ENCODE peak calls at places on chromosomes 12 and 14, in nine cellular contexts. R, U, I, E, C, D, M, H and V are unnamed samples.

GRCh38 chr14:61388173-61388975 is 67.0 kb downstream of the PRKCH start:
- DNase-seq in R (no peak), U (peak), I (no peak), E (no peak), C (peak), D (no peak), M (no peak), H (no peak), V (no peak)

GRCh38 chr12:130716918-130717306 is 813 bp upstream of the RIMBP2 start:
- DNase-seq in R (peak), U (no peak), I (no peak), E (no peak), C (no peak), D (no peak), M (no peak), H (no peak), V (no peak)

GRCh38 chr12:54262403-54262925 is 17.5 kb downstream of the CBX5 start:
- DNase-seq in R (no peak), U (no peak), I (no peak), E (no peak), C (no peak), D (no peak), M (no peak), H (no peak), V (no peak)

GRCh38 chr12:94242871-94243270 is 94.5 kb downstream of the PLXNC1 start:
- DNase-seq in R (no peak), U (no peak), I (no peak), E (no peak), C (peak), D (no peak), M (no peak), H (peak), V (peak)

GRCh38 chr12:47935196-47935595 is 28.2 kb upstream of the TMEM106C start:
- DNase-seq in R (peak), U (no peak), I (no peak), E (no peak), C (no peak), D (no peak), M (no peak), H (no peak), V (no peak)

GRCh38 chr14:37230551-37231194 is 32.9 kb downstream of the MIPOL1 start:
- DNase-seq in R (no peak), U (peak), I (no peak), E (no peak), C (peak), D (no peak), M (no peak), H (no peak), V (no peak)

GRCh38 chr14:68404652-68405183 is 388.1 kb downstream of the ZFP36L1 start:
- DNase-seq in R (no peak), U (no peak), I (no peak), E (no peak), C (no peak), D (no peak), M (no peak), H (peak), V (no peak)

GRCh38 chr12:58504539-58504938 is 415.8 kb downstream of the LRIG3 start:
- DNase-seq in R (no peak), U (no peak), I (no peak), E (no peak), C (no peak), D (no peak), M (no peak), H (no peak), V (no peak)

GRCh38 chr12:62227091-62227490 is 33.1 kb upstream of the USP15 start:
- DNase-seq in R (no peak), U (no peak), I (no peak), E (no peak), C (no peak), D (no peak), M (no peak), H (no peak), V (no peak)

GRCh38 chr12:45986646-45987338 is 3.6 kb downstream of the SCAF11 start:
- DNase-seq in R (no peak), U (no peak), I (no peak), E (no peak), C (peak), D (no peak), M (no peak), H (no peak), V (no peak)

GRCh38 chr14:68943107-68943506 is 36.0 kb downstream of the ACTN1 start:
- DNase-seq in R (no peak), U (no peak), I (no peak), E (no peak), C (no peak), D (no peak), M (no peak), H (no peak), V (no peak)

GRCh38 chr12:67355428-67356385 is 86.5 kb downstream of the CAND1 start:
- DNase-seq in R (no peak), U (peak), I (no peak), E (no peak), C (no peak), D (no peak), M (peak), H (peak), V (no peak)

GRCh38 chr14:54715244-54715643 is 148.3 kb downstream of the SAMD4A start:
- DNase-seq in R (no peak), U (peak), I (no peak), E (no peak), C (no peak), D (no peak), M (no peak), H (no peak), V (no peak)

GRCh38 chr12:22729898-22730443 is 105.0 kb downstream of the ETNK1 start:
- DNase-seq in R (no peak), U (no peak), I (no peak), E (no peak), C (no peak), D (no peak), M (no peak), H (no peak), V (no peak)

GRCh38 chr12:24918596-24918995 is 30.3 kb downstream of the BCAT1 start:
- DNase-seq in R (no peak), U (no peak), I (no peak), E (no peak), C (no peak), D (no peak), M (no peak), H (no peak), V (no peak)

GRCh38 chr12:47612953-47613352 is 92.9 kb downstream of the RPAP3 start:
- DNase-seq in R (no peak), U (no peak), I (no peak), E (no peak), C (no peak), D (no peak), M (no peak), H (no peak), V (no peak)

GRCh38 chr12:119676022-119676421 is 8.1 kb downstream of the PRKAB1 start:
- DNase-seq in R (no peak), U (no peak), I (no peak), E (no peak), C (no peak), D (no peak), M (no peak), H (no peak), V (peak)

GRCh38 chr12:88472775-88473174 is 107.5 kb downstream of the KITLG start:
- DNase-seq in R (no peak), U (peak), I (no peak), E (no peak), C (no peak), D (no peak), M (no peak), H (no peak), V (no peak)

GRCh38 chr12:117090816-117091711 is 8.2 kb downstream of the TESC start:
- DNase-seq in R (peak), U (no peak), I (no peak), E (no peak), C (no peak), D (no peak), M (no peak), H (peak), V (peak)

GRCh38 chr12:101719566-101719965 is 19.7 kb downstream of the SYCP3 start:
- DNase-seq in R (no peak), U (no peak), I (no peak), E (no peak), C (no peak), D (no peak), M (no peak), H (no peak), V (no peak)

GRCh38 chr14:64702493-64703392 is 1.5 kb upstream of the PLEKHG3 start:
- DNase-seq in R (peak), U (no peak), I (peak), E (peak), C (no peak), D (peak), M (no peak), H (peak), V (peak)

GRCh38 chr14:64700894-64701293 is 3.3 kb upstream of the PLEKHG3 start:
- DNase-seq in R (no peak), U (no peak), I (no peak), E (no peak), C (no peak), D (no peak), M (no peak), H (peak), V (no peak)

GRCh38 chr14:64700290-64700689 is 3.9 kb upstream of the PLEKHG3 start:
- DNase-seq in R (no peak), U (no peak), I (no peak), E (no peak), C (no peak), D (no peak), M (no peak), H (no peak), V (no peak)

GRCh38 chr14:64703393-64704144 is 655 bp upstream of the PLEKHG3 start:
- DNase-seq in R (no peak), U (no peak), I (no peak), E (no peak), C (no peak), D (no peak), M (no peak), H (no peak), V (no peak)

DNA sequence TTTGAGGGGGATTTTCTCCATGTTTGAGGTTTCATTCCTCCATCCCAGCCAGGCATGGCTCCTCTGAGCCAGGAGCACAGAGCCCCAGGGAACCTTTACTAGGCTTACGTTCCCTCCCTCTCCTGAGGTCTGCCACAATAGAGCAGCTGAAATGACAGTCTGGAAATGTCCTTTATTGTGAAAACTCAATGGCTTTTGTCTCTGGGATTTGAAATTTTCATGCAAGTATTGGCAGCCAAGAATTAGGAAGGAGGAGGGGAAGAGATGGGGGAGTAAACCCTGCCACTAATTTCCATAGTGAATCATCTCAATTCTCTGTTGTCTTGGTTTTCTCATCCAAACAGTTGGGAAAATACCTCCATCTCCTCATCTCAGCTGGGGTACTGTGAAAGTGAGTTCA is 2.6 kb upstream of the PLEKHG3 start:
- DNase-seq in R (no peak), U (no peak), I (no peak), E (no peak), C (no peak), D (no peak), M (no peak), H (no peak), V (no peak)
- H3K27ac ChIP-seq in R (no peak), U (no peak), I (no peak), E (no peak), C (no peak), D (no peak), M (no peak), H (no peak), V (no peak)

DNA sequence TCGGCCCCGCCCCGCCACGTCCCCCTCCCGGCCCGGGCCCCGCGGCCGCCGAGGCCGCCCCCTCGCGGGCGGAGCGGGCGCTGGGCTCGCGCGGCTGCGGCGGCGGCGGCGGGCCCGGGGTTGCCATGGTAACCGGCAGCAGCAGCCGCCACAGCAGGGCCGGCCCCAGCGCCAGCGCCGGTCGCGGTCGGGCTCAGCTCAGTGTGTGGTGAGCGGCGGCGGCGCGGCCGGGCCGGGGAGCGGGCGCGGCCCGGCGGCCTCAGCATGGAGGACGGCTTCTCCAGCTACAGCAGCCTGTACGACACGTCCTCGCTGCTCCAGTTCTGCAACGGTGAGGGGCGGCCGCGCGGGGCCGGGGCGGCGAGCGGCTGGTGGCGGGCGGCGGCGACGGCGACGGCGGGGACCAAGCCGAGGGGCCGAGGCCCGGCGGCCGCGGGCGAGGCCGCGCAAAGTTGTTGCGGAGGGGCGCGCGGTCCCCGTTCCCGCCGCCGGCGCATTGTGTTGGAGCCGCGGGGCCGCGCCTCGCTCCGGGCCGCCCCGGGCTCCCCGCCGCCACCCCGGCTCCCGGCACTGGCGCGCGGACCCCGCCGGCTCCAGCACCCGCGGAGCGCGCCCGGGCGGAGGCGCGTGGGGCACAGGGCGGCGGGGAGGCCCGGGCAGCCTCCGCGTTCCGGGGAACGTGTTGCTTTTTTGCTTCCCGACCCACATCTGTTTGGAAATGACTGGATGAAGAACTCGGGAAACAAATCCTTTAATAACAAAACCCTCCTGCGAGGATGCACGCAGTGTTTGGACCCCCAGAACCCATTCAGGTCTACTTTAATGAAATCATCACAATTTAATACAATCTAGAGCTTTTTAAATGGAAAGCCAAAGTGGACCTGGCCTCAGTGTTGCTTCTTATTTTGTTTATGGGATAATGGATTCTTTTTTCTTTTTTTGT is at the start of gene EML1:
- DNase-seq in R (peak), U (peak), I (peak), E (peak), C (peak), D (peak), M (no peak), H (peak), V (peak)
- TF ChIP-seq POLR2AphosphoS5 in R (no peak), U (peak), I (no peak), E (no peak), C (no peak), D (no peak), M (no peak), H (no peak), V (no peak)

GRCh38 chr12:90274407-90274806 is 565.8 kb upstream of the ATP2B1 start:
- DNase-seq in R (no peak), U (no peak), I (no peak), E (no peak), C (no peak), D (no peak), M (no peak), H (no peak), V (no peak)

GRCh38 chr12:90268574-90268973 is 559.9 kb upstream of the ATP2B1 start:
- DNase-seq in R (no peak), U (no peak), I (no peak), E (no peak), C (no peak), D (no peak), M (no peak), H (no peak), V (no peak)
- TF ChIP-seq CTCF in R (no peak), U (no peak), I (no peak), E (no peak), C (no peak), D (no peak), M (no peak), H (no peak), V (no peak)

DNA sequence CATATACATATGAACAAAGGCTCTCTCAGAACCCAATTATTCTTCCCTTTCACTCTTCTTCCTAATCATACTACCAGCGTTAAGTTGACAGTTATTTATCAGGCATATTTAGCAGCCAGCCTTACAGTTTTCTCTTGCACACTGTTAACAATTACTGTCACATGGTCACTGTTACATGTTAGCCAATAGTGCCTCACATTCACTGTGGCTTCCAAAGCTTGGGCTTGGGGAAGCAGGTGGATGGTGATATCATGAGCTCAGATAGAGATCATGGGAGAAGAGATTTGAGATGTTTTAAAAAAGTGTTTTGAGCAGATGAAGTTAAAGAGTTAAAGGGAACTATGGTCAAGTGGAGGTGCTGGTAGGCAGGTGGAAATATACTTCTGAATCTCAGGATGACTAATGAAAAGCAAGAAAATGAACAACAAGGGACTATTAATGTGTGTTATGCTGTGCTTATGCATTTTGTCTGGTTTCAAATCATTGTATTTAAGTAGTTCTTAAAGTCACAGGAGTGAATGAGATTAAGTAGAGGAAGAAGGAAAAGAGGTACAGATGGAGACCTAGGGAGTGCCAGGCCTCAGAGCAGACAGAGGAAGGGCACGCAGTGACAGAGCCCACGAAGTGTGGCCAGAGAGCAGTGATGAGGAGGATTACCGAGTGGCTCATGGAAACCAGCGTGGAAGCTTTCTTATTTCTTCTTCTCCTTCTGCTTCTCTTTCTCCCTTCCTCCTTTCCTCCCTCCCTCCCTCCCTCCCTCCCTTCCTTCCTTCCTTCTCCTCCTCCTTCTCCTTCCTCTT is 39.6 kb downstream of the BICD1 start:
- DNase-seq in R (no peak), U (no peak), I (no peak), E (no peak), C (no peak), D (no peak), M (no peak), H (no peak), V (no peak)
- H3K27ac ChIP-seq in R (no peak), U (no peak), I (no peak), E (no peak), C (no peak), D (no peak), M (no peak), H (no peak), V (no peak)

GRCh38 chr12:68828669-68829068 is 20.7 kb downstream of the MDM2 start:
- DNase-seq in R (no peak), U (no peak), I (no peak), E (no peak), C (no peak), D (no peak), M (no peak), H (no peak), V (no peak)
- TF ChIP-seq POLR2AphosphoS5 in R (no peak), U (no peak), I (no peak), E (no peak), C (no peak), D (no peak), M (no peak), H (no peak), V (no peak)